ENCODE peak calls at places on chromosome 1, in seven cellular contexts. One of them, this sample, is unnamed. For H3K36me3, the result is how much of the 10 kb centered on the place peaks cover.

GRCh38 chr1:28927442-28928305 is 13.3 kb downstream of the EPB41 start:
- DNase-seq in vagina: no peak
- DNase-seq in transverse colon: no peak
- DNase-seq in IMR-90: peak
- DNase-seq in PC-3: no peak
- DNase-seq in right lobe of liver: no peak
- DNase-seq in ascending aorta: no peak
- DNase-seq in this sample: no peak

GRCh38 chr1:20601123-20601825 is 12.4 kb downstream of the CDA start:
- DNase-seq in IMR-90: peak
- DNase-seq in PC-3: peak
- DNase-seq in right lobe of liver: no peak
- DNase-seq in vagina: no peak
- DNase-seq in ascending aorta: no peak
- DNase-seq in transverse colon: no peak
- DNase-seq in this sample: no peak

GRCh38 chr1:21264913-21265312 is 25.4 kb downstream of the ECE1 start:
- DNase-seq in transverse colon: no peak
- DNase-seq in PC-3: peak
- DNase-seq in ascending aorta: no peak
- DNase-seq in IMR-90: peak
- DNase-seq in right lobe of liver: no peak
- DNase-seq in vagina: no peak
- DNase-seq in this sample: no peak

GRCh38 chr1:217275617-217276398 is 355.1 kb downstream of the GPATCH2 start:
- DNase-seq in right lobe of liver: no peak
- DNase-seq in IMR-90: peak
- DNase-seq in vagina: no peak
- DNase-seq in ascending aorta: no peak
- DNase-seq in PC-3: peak
- DNase-seq in transverse colon: no peak
- DNase-seq in this sample: no peak

GRCh38 chr1:44217809-44218410 is 4.6 kb downstream of the DMAP1 start:
- DNase-seq in vagina: no peak
- DNase-seq in PC-3: peak
- DNase-seq in ascending aorta: peak
- DNase-seq in IMR-90: peak
- DNase-seq in transverse colon: peak
- DNase-seq in right lobe of liver: peak
- DNase-seq in this sample: peak

GRCh38 chr1:172401907-172402306 is 18.6 kb upstream of the C1orf105 start:
- DNase-seq in transverse colon: no peak
- DNase-seq in ascending aorta: no peak
- DNase-seq in PC-3: peak
- DNase-seq in right lobe of liver: no peak
- DNase-seq in vagina: no peak
- DNase-seq in IMR-90: no peak
- DNase-seq in this sample: no peak

GRCh38 chr1:212164095-212164872 is 120.9 kb upstream of the PPP2R5A start:
- DNase-seq in vagina: no peak
- DNase-seq in PC-3: no peak
- DNase-seq in ascending aorta: no peak
- DNase-seq in transverse colon: no peak
- DNase-seq in right lobe of liver: no peak
- DNase-seq in IMR-90: no peak
- DNase-seq in this sample: no peak

GRCh38 chr1:48450505-48450904 is 21.5 kb downstream of the SPATA6 start:
- DNase-seq in right lobe of liver: no peak
- DNase-seq in ascending aorta: no peak
- DNase-seq in IMR-90: no peak
- DNase-seq in PC-3: peak
- DNase-seq in transverse colon: no peak
- DNase-seq in vagina: no peak
- DNase-seq in this sample: no peak

GRCh38 chr1:22380024-22380785 is 71.4 kb upstream of the ZBTB40 start:
- DNase-seq in ascending aorta: no peak
- DNase-seq in right lobe of liver: no peak
- DNase-seq in transverse colon: no peak
- DNase-seq in IMR-90: no peak
- DNase-seq in PC-3: peak
- DNase-seq in vagina: no peak
- DNase-seq in this sample: no peak

GRCh38 chr1:202010042-202011015 is at the start of gene ELF3:
- DNase-seq in right lobe of liver: peak
- DNase-seq in vagina: no peak
- DNase-seq in transverse colon: peak
- DNase-seq in ascending aorta: no peak
- DNase-seq in IMR-90: no peak
- DNase-seq in PC-3: peak
- DNase-seq in this sample: no peak

GRCh38 chr1:50268049-50268448 is 155.2 kb downstream of the DMRTA2 start:
- DNase-seq in IMR-90: no peak
- DNase-seq in transverse colon: no peak
- DNase-seq in PC-3: peak
- DNase-seq in vagina: no peak
- DNase-seq in right lobe of liver: no peak
- DNase-seq in ascending aorta: no peak
- DNase-seq in this sample: no peak

GRCh38 chr1:80582980-80583379 is 1217.8 kb upstream of the ADGRL2 start:
- DNase-seq in vagina: no peak
- DNase-seq in PC-3: no peak
- DNase-seq in transverse colon: no peak
- DNase-seq in right lobe of liver: no peak
- DNase-seq in IMR-90: no peak
- DNase-seq in ascending aorta: no peak
- DNase-seq in this sample: no peak

GRCh38 chr1:48469616-48470500 is 2.1 kb downstream of the SPATA6 start:
- DNase-seq in right lobe of liver: no peak
- DNase-seq in vagina: no peak
- DNase-seq in transverse colon: peak
- DNase-seq in PC-3: peak
- DNase-seq in IMR-90: peak
- DNase-seq in ascending aorta: peak
- DNase-seq in this sample: peak

GRCh38 chr1:25501235-25502058 is 42.0 kb upstream of the LDLRAP1 start:
- DNase-seq in IMR-90: peak
- DNase-seq in vagina: no peak
- DNase-seq in transverse colon: peak
- DNase-seq in right lobe of liver: no peak
- DNase-seq in ascending aorta: no peak
- DNase-seq in PC-3: peak
- DNase-seq in this sample: no peak

GRCh38 chr1:58143972-58144752 is 402.4 kb downstream of the OMA1 start:
- DNase-seq in right lobe of liver: no peak
- DNase-seq in IMR-90: no peak
- DNase-seq in PC-3: no peak
- DNase-seq in ascending aorta: no peak
- DNase-seq in vagina: no peak
- DNase-seq in transverse colon: no peak
- DNase-seq in this sample: no peak

GRCh38 chr1:44260792-44261474 is 47.7 kb downstream of the DMAP1 start:
- DNase-seq in ascending aorta: no peak
- DNase-seq in PC-3: no peak
- DNase-seq in transverse colon: peak
- DNase-seq in IMR-90: no peak
- DNase-seq in right lobe of liver: no peak
- DNase-seq in vagina: no peak
- DNase-seq in this sample: no peak

GRCh38 chr1:115829947-115830346 is 11.0 kb downstream of the NHLH2 start:
- DNase-seq in right lobe of liver: no peak
- DNase-seq in transverse colon: no peak
- DNase-seq in vagina: no peak
- DNase-seq in ascending aorta: no peak
- DNase-seq in IMR-90: no peak
- DNase-seq in PC-3: no peak
- DNase-seq in this sample: no peak

GRCh38 chr1:207985190-207985589 is 74.3 kb upstream of the CD34 start:
- DNase-seq in transverse colon: no peak
- DNase-seq in vagina: no peak
- DNase-seq in PC-3: no peak
- DNase-seq in right lobe of liver: no peak
- DNase-seq in ascending aorta: no peak
- DNase-seq in IMR-90: no peak
- DNase-seq in this sample: no peak

GRCh38 chr1:67460648-67461500 is 30.7 kb upstream of the SERBP1 start:
- DNase-seq in PC-3: peak
- DNase-seq in IMR-90: no peak
- DNase-seq in ascending aorta: peak
- DNase-seq in vagina: no peak
- DNase-seq in transverse colon: no peak
- DNase-seq in right lobe of liver: no peak
- DNase-seq in this sample: peak

GRCh38 chr1:174044418-174045222 is 22.5 kb upstream of the RC3H1 start:
- DNase-seq in IMR-90: no peak
- DNase-seq in vagina: no peak
- DNase-seq in right lobe of liver: no peak
- DNase-seq in PC-3: no peak
- DNase-seq in ascending aorta: no peak
- DNase-seq in transverse colon: no peak
- DNase-seq in this sample: no peak

DNA sequence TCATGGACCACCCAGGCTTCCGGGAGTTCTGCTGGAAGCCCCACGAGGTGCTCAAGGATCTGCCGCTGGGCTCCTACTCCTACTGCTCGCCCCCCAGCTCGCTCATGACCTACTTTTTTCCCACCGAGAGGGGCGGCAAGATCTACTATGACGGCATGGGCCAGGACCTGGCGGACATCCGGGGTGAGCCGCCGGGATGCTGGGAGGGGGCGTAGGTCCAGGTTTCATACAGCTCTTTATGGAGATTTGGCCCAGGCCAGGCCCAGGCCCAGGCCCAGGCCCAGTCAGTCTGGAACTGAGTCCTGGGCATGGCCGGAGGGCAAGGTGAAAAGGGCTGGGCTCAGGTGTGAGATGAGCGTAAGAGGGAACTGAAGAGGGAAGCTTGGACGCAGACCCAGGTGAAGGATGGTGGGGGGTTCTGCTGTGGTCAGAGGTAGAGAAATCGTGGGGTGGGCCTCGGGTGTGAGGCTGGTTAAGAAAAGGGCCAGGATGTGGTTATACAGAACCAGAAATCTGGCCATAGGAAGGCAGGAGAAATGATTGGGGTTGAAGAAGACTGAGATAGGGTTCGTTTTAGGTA is 23.0 kb downstream of the DISP3 start:
- DNase-seq in PC-3: no peak
- DNase-seq in right lobe of liver: no peak
- DNase-seq in ascending aorta: peak
- DNase-seq in IMR-90: no peak
- DNase-seq in vagina: no peak
- DNase-seq in transverse colon: no peak
- DNase-seq in this sample: no peak
- H3K27ac ChIP-seq in PC-3: no peak
- H3K27ac ChIP-seq in right lobe of liver: no peak
- H3K27ac ChIP-seq in ascending aorta: no peak
- H3K27ac ChIP-seq in IMR-90: no peak
- H3K27ac ChIP-seq in vagina: no peak
- H3K27ac ChIP-seq in transverse colon: no peak
- H3K27ac ChIP-seq in this sample: no peak

GRCh38 chr1:93222987-93223675 is 42.6 kb downstream of the CCDC18 start:
- DNase-seq in PC-3: no peak
- DNase-seq in IMR-90: no peak
- DNase-seq in ascending aorta: no peak
- DNase-seq in vagina: no peak
- DNase-seq in transverse colon: no peak
- DNase-seq in right lobe of liver: no peak
- DNase-seq in this sample: no peak
- H3K36me3 ChIP-seq in PC-3: under half
- H3K36me3 ChIP-seq in IMR-90: under half
- H3K36me3 ChIP-seq in ascending aorta: under half
- H3K36me3 ChIP-seq in vagina: under half
- H3K36me3 ChIP-seq in transverse colon: under half
- H3K36me3 ChIP-seq in right lobe of liver: under half
- H3K36me3 ChIP-seq in this sample: under half

GRCh38 chr1:236422517-236422876 is 28.4 kb downstream of the EDARADD start:
- DNase-seq in right lobe of liver: no peak
- DNase-seq in ascending aorta: no peak
- DNase-seq in vagina: no peak
- DNase-seq in PC-3: no peak
- DNase-seq in transverse colon: no peak
- DNase-seq in IMR-90: no peak
- DNase-seq in this sample: no peak

GRCh38 chr1:236421850-236422516 is 27.9 kb downstream of the EDARADD start:
- DNase-seq in ascending aorta: no peak
- DNase-seq in right lobe of liver: no peak
- DNase-seq in transverse colon: no peak
- DNase-seq in vagina: no peak
- DNase-seq in PC-3: no peak
- DNase-seq in IMR-90: no peak
- DNase-seq in this sample: no peak

GRCh38 chr1:236426215-236426614 is 32.1 kb downstream of the EDARADD start:
- DNase-seq in IMR-90: no peak
- DNase-seq in PC-3: no peak
- DNase-seq in right lobe of liver: no peak
- DNase-seq in ascending aorta: no peak
- DNase-seq in transverse colon: no peak
- DNase-seq in vagina: no peak
- DNase-seq in this sample: no peak

GRCh38 chr1:236421022-236421421 is 26.9 kb downstream of the EDARADD start:
- DNase-seq in vagina: no peak
- DNase-seq in ascending aorta: peak
- DNase-seq in PC-3: peak
- DNase-seq in transverse colon: no peak
- DNase-seq in IMR-90: no peak
- DNase-seq in right lobe of liver: no peak
- DNase-seq in this sample: no peak

GRCh38 chr1:236425031-236425663 is 31.1 kb downstream of the EDARADD start:
- DNase-seq in IMR-90: no peak
- DNase-seq in right lobe of liver: no peak
- DNase-seq in transverse colon: no peak
- DNase-seq in ascending aorta: no peak
- DNase-seq in PC-3: no peak
- DNase-seq in vagina: no peak
- DNase-seq in this sample: no peak
- TF ChIP-seq CTCF in IMR-90: no peak
- TF ChIP-seq CTCF in right lobe of liver: no peak
- TF ChIP-seq CTCF in transverse colon: no peak
- TF ChIP-seq CTCF in ascending aorta: no peak
- TF ChIP-seq CTCF in PC-3: no peak
- TF ChIP-seq CTCF in vagina: no peak
- TF ChIP-seq CTCF in this sample: no peak

GRCh38 chr1:228093050-228093906 is 9.8 kb downstream of the C1orf35 start:
- DNase-seq in right lobe of liver: no peak
- DNase-seq in vagina: no peak
- DNase-seq in transverse colon: no peak
- DNase-seq in ascending aorta: no peak
- DNase-seq in IMR-90: no peak
- DNase-seq in PC-3: peak
- DNase-seq in this sample: no peak

GRCh38 chr1:228095938-228096337 is 7.2 kb downstream of the C1orf35 start:
- DNase-seq in vagina: no peak
- DNase-seq in right lobe of liver: no peak
- DNase-seq in IMR-90: no peak
- DNase-seq in transverse colon: no peak
- DNase-seq in PC-3: no peak
- DNase-seq in ascending aorta: no peak
- DNase-seq in this sample: no peak

GRCh38 chr1:228094432-228095016 is 8.6 kb downstream of the C1orf35 start:
- DNase-seq in PC-3: no peak
- DNase-seq in vagina: no peak
- DNase-seq in IMR-90: no peak
- DNase-seq in ascending aorta: no peak
- DNase-seq in right lobe of liver: no peak
- DNase-seq in transverse colon: peak
- DNase-seq in this sample: no peak

GRCh38 chr1:228096416-228097332 is 6.5 kb downstream of the C1orf35 start:
- DNase-seq in PC-3: no peak
- DNase-seq in vagina: no peak
- DNase-seq in right lobe of liver: no peak
- DNase-seq in ascending aorta: peak
- DNase-seq in IMR-90: no peak
- DNase-seq in transverse colon: no peak
- DNase-seq in this sample: no peak

GRCh38 chr1:228095161-228095560 is 8.0 kb downstream of the C1orf35 start:
- DNase-seq in PC-3: no peak
- DNase-seq in right lobe of liver: no peak
- DNase-seq in ascending aorta: no peak
- DNase-seq in IMR-90: no peak
- DNase-seq in transverse colon: no peak
- DNase-seq in vagina: no peak
- DNase-seq in this sample: no peak
- H3K27ac ChIP-seq in PC-3: no peak
- H3K27ac ChIP-seq in right lobe of liver: no peak
- H3K27ac ChIP-seq in ascending aorta: no peak
- H3K27ac ChIP-seq in IMR-90: no peak
- H3K27ac ChIP-seq in transverse colon: no peak
- H3K27ac ChIP-seq in vagina: no peak
- H3K27ac ChIP-seq in this sample: no peak

This sample was measured in left ventricle myocardium inferior.